ENCODE peak calls at places on chromosomes 4 and X, in seven cellular contexts. L is iris pigment epithelial cell, F is ELF-1, R is HCT116, B is hypothalamus, N is left ventricle myocardium superior, P is trophoblast cell. M is an unnamed sample.

GRCh38 chr4:31114821-31115220 is 394.7 kb downstream of the PCDH7 start:
- DNase-seq in B (no peak), R (no peak), L (no peak), N (no peak), P (no peak), F (no peak), M (no peak)

GRCh38 chr4:94256833-94257232 is 49.2 kb downstream of the SMARCAD1 start:
- DNase-seq in N (no peak), B (no peak), F (no peak), P (peak; percentile 23), L (peak; percentile 10), R (no peak), M (no peak)

GRCh38 chr4:156594619-156595018 is 377.0 kb downstream of the PDGFC start:
- DNase-seq in B (no peak), R (no peak), F (no peak), N (peak; percentile 71), L (peak; percentile 15), P (no peak), M (no peak)

GRCh38 chrX:102808336-102808735 is 87.8 kb downstream of the GPRASP3 start:
- DNase-seq in L (peak; percentile 7), F (no peak), N (no peak), R (no peak), B (no peak), P (no peak), M (no peak)

GRCh38 chr4:87014284-87014782 is 79.5 kb downstream of the AFF1 start:
- DNase-seq in B (no peak), L (peak; percentile 41), F (no peak), R (no peak), N (no peak), P (no peak), M (no peak)

GRCh38 chrX:17547658-17548057 is 172.7 kb downstream of the NHS start:
- DNase-seq in L (peak; percentile 86), B (no peak), P (peak; percentile 76), N (peak; percentile 62), R (peak; percentile 39), F (no peak), M (no peak)

GRCh38 chr4:103099691-103100392 is at the start of gene BDH2:
- DNase-seq in R (peak; percentile 79), P (peak; percentile 96), F (peak; percentile 76), N (no peak), L (peak; percentile 98), B (peak; percentile 14), M (peak; percentile 58)

GRCh38 chr4:14155803-14156202 is 528.3 kb upstream of the BOD1L1 start:
- DNase-seq in L (no peak), B (no peak), P (no peak), R (no peak), N (no peak), F (no peak), M (no peak)

GRCh38 chr4:154029171-154029570 is 240.3 kb upstream of the SFRP2 start:
- DNase-seq in R (no peak), B (no peak), N (no peak), P (no peak), F (no peak), L (no peak), M (no peak)

GRCh38 chrX:136880452-136881013 is at the start of gene RBMX:
- DNase-seq in F (peak; percentile 99), R (peak; percentile 89), P (peak; percentile 92), L (peak; percentile 91), B (peak; percentile 86), N (peak; percentile 83), M (peak; percentile 93)

GRCh38 chr4:151530783-151531182 is 121.8 kb downstream of the FHIP1A start:
- DNase-seq in B (no peak), L (peak; percentile 9), R (no peak), N (no peak), F (no peak), P (no peak), M (no peak)

M was measured in endodermal cell.